ENCODE peak calls at places on chromosomes 16 and 17, in seven cellular contexts. C is left ventricle myocardium inferior, U is fibroblast of lung, G is left lung, B is lung, O is WERI-Rb-1, A is thoracic aorta. E is an unnamed sample. For H3K27me3, the result is how much of the 10 kb centered on the place peaks cover.

GRCh38 chr16:85582177-85582888 is 30.8 kb upstream of the GSE1 start:
- DNase-seq in O (peak), C (no peak), A (no peak), G (no peak), U (no peak), B (no peak), E (no peak)

GRCh38 chr17:42894283-42895184 is 6.1 kb upstream of the G6PC1 start:
- DNase-seq in A (no peak), B (no peak), C (no peak), G (no peak), O (no peak), U (no peak), E (no peak)

GRCh38 chr16:5064915-5065314 is 841 bp downstream of the C16orf89 start:
- DNase-seq in U (no peak), A (no peak), B (peak), G (peak), C (no peak), O (no peak), E (peak)

GRCh38 chr16:87806608-87807546 is 41.1 kb upstream of the KLHDC4 start:
- DNase-seq in O (peak), A (peak), U (peak), B (peak), G (peak), C (peak), E (peak)

GRCh38 chr17:52383493-52384100 is 225.1 kb upstream of the CA10 start:
- DNase-seq in O (peak), B (peak), G (no peak), A (no peak), C (no peak), U (peak), E (no peak)

GRCh38 chr17:79960788-79961522 is 74.7 kb downstream of the TBC1D16 start:
- DNase-seq in C (no peak), O (peak), A (no peak), U (peak), G (no peak), B (no peak), E (no peak)

GRCh38 chr16:50453446-50453845 is 84.7 kb upstream of the BRD7 start:
- DNase-seq in C (no peak), G (no peak), A (no peak), B (no peak), O (no peak), U (no peak), E (no peak)

GRCh38 chr17:42304187-42305030 is 16.1 kb downstream of the STAT5A start:
- DNase-seq in O (no peak), A (no peak), G (no peak), B (no peak), U (no peak), C (no peak), E (no peak)

GRCh38 chr16:85379041-85380001 is 233.8 kb upstream of the GSE1 start:
- DNase-seq in O (no peak), A (no peak), G (no peak), C (no peak), B (no peak), U (no peak), E (no peak)

GRCh38 chr16:89545831-89546574 is 14.5 kb upstream of the RPL13 start:
- DNase-seq in B (peak), O (no peak), G (peak), U (no peak), A (no peak), C (no peak), E (no peak)

GRCh38 chr16:89545044-89545830 is 15.2 kb upstream of the RPL13 start:
- DNase-seq in C (no peak), O (no peak), G (no peak), B (no peak), U (no peak), A (no peak), E (no peak)

GRCh38 chr16:89544113-89544512 is 16.4 kb upstream of the RPL13 start:
- DNase-seq in B (no peak), U (no peak), O (no peak), G (no peak), C (no peak), A (no peak), E (no peak)

GRCh38 chr16:89546781-89547180 is 13.7 kb upstream of the RPL13 start:
- DNase-seq in B (no peak), C (no peak), O (no peak), A (no peak), G (no peak), U (no peak), E (no peak)

GRCh38 chr16:89544713-89545043 is 15.8 kb upstream of the RPL13 start:
- DNase-seq in U (no peak), A (no peak), G (no peak), B (no peak), O (no peak), C (no peak), E (no peak)
- TF ChIP-seq CTCF in U (no peak), A (no peak), G (no peak), B (no peak), O (no peak), C (no peak), E (no peak)

DNA sequence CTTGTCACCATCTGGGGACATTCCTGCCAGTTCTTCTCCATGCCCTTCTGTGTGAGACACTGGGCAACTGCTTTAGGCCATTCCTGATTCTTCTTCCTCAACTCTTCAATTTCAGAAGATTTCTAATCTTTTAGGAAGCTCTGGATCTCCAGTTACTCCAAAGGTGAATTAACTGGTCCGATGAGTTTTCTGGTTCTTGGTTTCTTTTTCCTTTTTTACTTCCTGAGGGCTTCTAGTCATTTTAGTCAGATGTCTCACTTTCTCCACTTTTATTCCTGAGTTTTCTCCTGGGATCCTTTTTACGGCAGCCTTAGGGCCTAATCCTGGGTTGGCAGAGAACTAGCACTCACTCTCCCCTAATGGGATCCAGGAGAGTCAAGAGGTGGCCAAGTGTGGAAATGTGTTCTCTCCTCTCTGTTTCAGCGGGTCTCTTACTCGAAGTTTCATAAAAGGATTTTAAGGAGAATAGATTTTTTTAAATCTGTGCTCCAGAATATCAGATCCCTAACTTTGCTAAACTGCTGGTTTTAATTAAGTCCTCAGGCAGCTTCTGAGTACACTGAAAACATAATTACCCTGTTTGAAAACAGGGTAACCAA is 107.6 kb downstream of the RMI2 start:
- DNase-seq in B (no peak), U (no peak), O (no peak), G (no peak), A (no peak), C (no peak), E (no peak)
- H3K4me3 ChIP-seq in B (no peak), U (no peak), O (no peak), G (no peak), A (peak), C (no peak), E (no peak)

DNA sequence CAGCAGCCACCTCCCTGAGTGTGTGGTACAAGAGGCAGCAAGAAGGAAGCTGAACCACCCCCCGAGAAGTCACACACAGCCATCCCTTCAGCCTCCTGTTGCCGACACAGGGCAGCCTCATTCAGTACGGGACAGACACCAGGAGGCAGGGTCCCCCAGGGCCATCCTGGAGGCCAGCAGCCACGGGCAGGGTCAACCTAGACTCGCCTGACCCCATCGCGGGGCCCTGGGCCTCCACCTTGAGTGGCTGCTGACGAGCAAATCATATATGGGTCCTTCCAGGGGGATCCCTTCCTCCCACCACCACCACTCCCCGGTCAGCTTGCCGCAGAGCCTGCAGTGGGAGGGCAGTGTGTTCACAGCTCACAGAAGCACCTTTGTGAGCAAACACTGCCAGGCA is 5.7 kb upstream of the ACSF3 start:
- DNase-seq in O (no peak), B (no peak), U (no peak), A (no peak), C (no peak), G (no peak), E (no peak)
- H3K27me3 ChIP-seq in O (under half), B (under half), U (under half), A (under half), C (half or more), G (half or more), E (under half)

GRCh38 chr17:60421273-60422161 is 772 bp upstream of the CHCT1 start:
- DNase-seq in O (peak), C (peak), U (peak), G (peak), B (peak), A (peak), E (no peak)
- TF ChIP-seq CTCF in O (peak), C (peak), U (peak), G (peak), B (no peak), A (peak), E (peak)

DNA sequence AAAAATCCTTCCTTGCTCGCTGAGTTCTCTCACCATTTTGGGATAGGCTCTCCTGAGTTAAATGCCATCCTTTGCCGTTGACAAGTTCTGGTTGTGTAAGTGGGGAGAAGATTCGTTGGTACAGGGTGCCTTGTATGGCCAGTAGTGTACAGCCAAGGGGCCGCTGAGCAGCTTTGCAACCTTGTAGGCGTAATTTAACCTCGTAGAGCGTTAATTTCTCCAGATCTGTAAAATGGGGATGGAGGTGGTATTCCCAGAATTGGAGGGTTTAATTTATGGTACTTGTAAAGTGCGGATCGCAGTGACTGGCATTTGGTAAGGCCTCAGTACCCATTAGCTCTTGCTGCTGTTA is 1.4 kb downstream of the ARSG start:
- DNase-seq in B (no peak), O (no peak), C (no peak), G (no peak), A (no peak), U (no peak), E (no peak)
- H3K4me3 ChIP-seq in B (no peak), O (peak), C (peak), G (no peak), A (peak), U (no peak), E (no peak)

DNA sequence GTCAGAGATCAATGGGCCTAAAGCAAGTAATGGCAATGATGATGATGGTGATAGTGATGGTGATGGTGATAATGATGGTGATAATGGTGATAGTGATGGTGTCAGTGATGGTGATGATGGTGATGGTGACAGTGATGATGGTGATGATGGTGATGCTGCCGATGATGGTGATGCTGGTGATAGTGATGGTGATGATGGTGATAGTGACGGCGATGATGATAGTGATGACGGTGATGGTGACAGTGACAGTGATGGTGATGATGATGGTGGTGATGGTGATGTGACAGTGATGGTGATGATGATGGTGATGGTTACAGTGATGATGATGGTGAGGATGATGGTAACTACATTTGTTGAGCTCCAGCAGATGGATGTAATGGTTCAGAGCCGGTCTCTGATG is 30.8 kb upstream of the OR4D1 start:
- DNase-seq in U (no peak), A (no peak), O (no peak), G (no peak), C (no peak), B (no peak), E (no peak)
- H3K27me3 ChIP-seq in U (under half), A (under half), O (under half), G (under half), C (under half), B (under half), E (under half)

E was measured in RWPE2.